ENCODE peak calls at places on chromosome 6, in six cellular contexts. W is neuronal stem cell; G is psoas muscle; S is CD8-positive, alpha-beta memory T cell; K is AG04450; Z is GM23248. A is an unnamed sample.

GRCh38 chr6:94300424-94301144 is 881.2 kb upstream of the EPHA7 start:
- DNase-seq in W (no peak), G (peak; percentile 60), S (no peak), K (no peak), Z (no peak), A (no peak)

GRCh38 chr6:85389180-85389797 is 60.6 kb upstream of the NT5E start:
- DNase-seq in W (no peak), G (no peak), S (no peak), K (no peak), Z (no peak), A (no peak)

GRCh38 chr6:43014434-43014909 is 423 bp downstream of the KLHDC3 start:
- DNase-seq in W (no peak), G (no peak), S (no peak), K (no peak), Z (peak; percentile 81), A (no peak)

GRCh38 chr6:25660512-25660911 is 8.5 kb downstream of the SCGN start:
- DNase-seq in W (no peak), G (no peak), S (no peak), K (no peak), Z (peak; percentile 89), A (no peak)

GRCh38 chr6:130632288-130632687 is 194.9 kb upstream of the SMLR1 start:
- DNase-seq in W (no peak), G (no peak), S (no peak), K (no peak), Z (peak; percentile 26), A (no peak)

GRCh38 chr6:132118144-132118543 is 167.0 kb upstream of the CCN2 start:
- DNase-seq in W (no peak), G (no peak), S (no peak), K (no peak), Z (no peak), A (no peak)

GRCh38 chr6:105428342-105428957 is 25.6 kb upstream of the PREP start:
- DNase-seq in W (no peak), G (no peak), S (no peak), K (peak; percentile 7), Z (peak; percentile 88), A (no peak)

GRCh38 chr6:36443951-36444428 is 1.2 kb downstream of the KCTD20 start:
- DNase-seq in W (no peak), G (no peak), S (peak; percentile 33), K (no peak), Z (peak; percentile 46), A (no peak)

GRCh38 chr6:30447237-30447636 is 42.1 kb upstream of the HLA-E start:
- DNase-seq in W (peak; percentile 29), G (no peak), S (no peak), K (no peak), Z (peak; percentile 57), A (no peak)

GRCh38 chr6:113120214-113120576 is 737.0 kb upstream of the MARCKS start:
- DNase-seq in W (no peak), G (no peak), S (no peak), K (peak; percentile 70), Z (peak; percentile 93), A (no peak)

GRCh38 chr6:45462190-45463134 is 84.7 kb upstream of the SUPT3H start:
- DNase-seq in W (no peak), G (no peak), S (no peak), K (no peak), Z (no peak), A (no peak)

GRCh38 chr6:98579089-98579488 is 255.3 kb upstream of the POU3F2 start:
- DNase-seq in W (no peak), G (no peak), S (no peak), K (no peak), Z (peak; percentile 38), A (no peak)

GRCh38 chr6:130466052-130466743 is 100.4 kb downstream of the TMEM200A start:
- DNase-seq in W (no peak), G (no peak), S (no peak), K (no peak), Z (peak; percentile 74), A (no peak)

GRCh38 chr6:16058188-16058780 is 70.6 kb upstream of the MYLIP start:
- DNase-seq in W (no peak), G (no peak), S (no peak), K (no peak), Z (no peak), A (no peak)

GRCh38 chr6:132259070-132259469 is 142.2 kb downstream of the MOXD1 start:
- DNase-seq in W (no peak), G (no peak), S (no peak), K (no peak), Z (peak; percentile 64), A (no peak)

GRCh38 chr6:167703781-167704180 is 122.9 kb upstream of the AFDN start:
- DNase-seq in W (no peak), G (no peak), S (no peak), K (no peak), Z (no peak), A (no peak)

GRCh38 chr6:129488313-129488712 is 221.7 kb downstream of the ARHGAP18 start:
- DNase-seq in W (no peak), G (no peak), S (no peak), K (no peak), Z (no peak), A (no peak)

GRCh38 chr6:5378331-5378730 is 117.0 kb downstream of the FARS2 start:
- DNase-seq in W (peak; percentile 15), G (no peak), S (no peak), K (no peak), Z (no peak), A (no peak)

GRCh38 chr6:13284646-13285045 is 43.7 kb downstream of the TBC1D7 start:
- DNase-seq in W (no peak), G (no peak), S (no peak), K (no peak), Z (no peak), A (no peak)

GRCh38 chr6:37631295-37631694 is 66.4 kb downstream of the MDGA1 start:
- DNase-seq in W (no peak), G (no peak), S (no peak), K (no peak), Z (no peak), A (no peak)

GRCh38 chr6:166907373-166907841 is 48.9 kb downstream of the RNASET2 start:
- DNase-seq in W (no peak), G (no peak), S (no peak), K (no peak), Z (no peak), A (no peak)

GRCh38 chr6:68876792-68877493 is 241.9 kb downstream of the ADGRB3 start:
- DNase-seq in W (no peak), G (no peak), S (no peak), K (no peak), Z (peak; percentile 43), A (no peak)

GRCh38 chr6:75532521-75532920 is 38.9 kb upstream of the FILIP1 start:
- DNase-seq in W (no peak), G (no peak), S (no peak), K (no peak), Z (peak; percentile 65), A (no peak)

GRCh38 chr6:52553719-52554118 is 23.1 kb downstream of the TRAM2 start:
- DNase-seq in W (no peak), G (no peak), S (no peak), K (no peak), Z (no peak), A (no peak)
- H3K27ac ChIP-seq in W (no peak overlapping the region), G (no peak overlapping the region), S (no peak overlapping the region), K (peak overlapping the region; percentile 25), Z (peak overlapping the region; percentile 74), A (no peak overlapping the region)

DNA sequence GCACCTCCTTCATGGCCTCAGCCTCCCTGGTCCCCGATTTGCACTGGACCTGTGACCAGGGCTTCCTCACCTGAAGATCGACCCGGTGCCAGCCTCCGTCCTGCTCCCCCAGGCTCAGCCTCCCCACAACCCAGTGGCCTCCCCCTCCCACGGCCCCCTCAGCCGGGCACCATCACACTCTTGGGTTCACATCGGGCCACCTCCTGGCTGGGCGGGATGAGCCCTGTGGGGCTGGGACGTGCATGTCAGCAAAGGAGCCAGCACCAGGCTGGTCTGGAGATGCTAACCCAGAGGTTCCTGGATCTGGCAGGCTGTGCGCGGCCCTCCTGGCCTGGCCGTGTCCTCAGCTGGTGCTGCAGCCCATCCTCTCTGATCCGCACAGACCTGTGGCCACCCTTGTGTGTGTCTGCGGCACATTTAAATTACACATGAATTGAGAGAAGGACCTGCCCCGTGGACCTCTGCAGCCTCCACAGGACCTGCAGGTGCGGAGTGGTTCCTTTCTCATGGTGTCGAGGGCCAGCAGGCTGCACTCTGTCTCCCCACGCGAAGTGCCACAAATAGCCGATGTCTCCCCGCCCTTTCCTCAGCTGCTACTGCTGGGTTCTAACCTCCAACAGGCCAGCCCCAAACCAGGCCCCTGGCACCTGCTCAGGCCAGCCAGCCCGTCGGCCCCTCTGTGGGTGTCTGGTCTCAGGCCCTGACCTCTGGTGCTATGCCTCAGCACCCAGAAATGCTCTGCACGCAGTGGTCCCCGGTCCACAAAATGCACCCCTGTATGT is 237.5 kb downstream of the ERMARD start:
- DNase-seq in W (no peak), G (no peak), S (no peak), K (no peak), Z (no peak), A (peak; percentile 17)
- H3K27ac ChIP-seq in W (no peak overlapping the region), G (no peak overlapping the region), S (no peak overlapping the region), K (no peak overlapping the region), Z (no peak overlapping the region), A (no peak overlapping the region)

GRCh38 chr6:151999194-151999593 is 191.7 kb downstream of the ESR1 start:
- DNase-seq in W (no peak), G (no peak), S (no peak), K (no peak), Z (peak; percentile 21), A (no peak)

GRCh38 chr6:151998784-151999183 is 191.3 kb downstream of the ESR1 start:
- DNase-seq in W (no peak), G (no peak), S (no peak), K (no peak), Z (peak; percentile 11), A (no peak)

GRCh38 chr6:152002306-152002705 is 194.8 kb downstream of the ESR1 start:
- DNase-seq in W (no peak), G (no peak), S (no peak), K (no peak), Z (no peak), A (no peak)

GRCh38 chr6:152004036-152004566 is 196.6 kb downstream of the ESR1 start:
- DNase-seq in W (no peak), G (no peak), S (no peak), K (no peak), Z (peak; percentile 22), A (no peak)

DNA sequence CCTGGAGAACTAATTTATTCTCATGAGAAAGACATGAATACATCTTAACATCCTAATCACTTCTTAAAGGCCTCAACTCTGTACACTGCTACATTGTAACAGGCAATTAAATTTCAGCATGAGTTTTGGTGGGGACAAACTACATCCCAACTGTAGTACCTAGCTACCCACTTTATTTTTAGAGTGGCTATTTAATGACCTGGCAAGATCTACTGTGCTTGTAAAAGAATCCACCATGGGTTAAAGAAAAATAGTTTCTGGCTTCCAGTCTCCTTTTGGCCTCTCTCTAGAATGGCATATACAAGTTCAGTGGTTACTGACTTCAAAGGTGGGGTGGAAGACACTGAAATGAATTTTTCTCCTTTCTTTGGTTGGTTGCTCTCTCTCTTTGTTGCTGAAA is 193.9 kb downstream of the ESR1 start:
- DNase-seq in W (no peak), G (no peak), S (no peak), K (no peak), Z (no peak), A (no peak)
- H3K27ac ChIP-seq in W (no peak overlapping the region), G (peak overlapping the region; percentile 34), S (no peak overlapping the region), K (no peak overlapping the region), Z (no peak overlapping the region), A (no peak overlapping the region)

DNA sequence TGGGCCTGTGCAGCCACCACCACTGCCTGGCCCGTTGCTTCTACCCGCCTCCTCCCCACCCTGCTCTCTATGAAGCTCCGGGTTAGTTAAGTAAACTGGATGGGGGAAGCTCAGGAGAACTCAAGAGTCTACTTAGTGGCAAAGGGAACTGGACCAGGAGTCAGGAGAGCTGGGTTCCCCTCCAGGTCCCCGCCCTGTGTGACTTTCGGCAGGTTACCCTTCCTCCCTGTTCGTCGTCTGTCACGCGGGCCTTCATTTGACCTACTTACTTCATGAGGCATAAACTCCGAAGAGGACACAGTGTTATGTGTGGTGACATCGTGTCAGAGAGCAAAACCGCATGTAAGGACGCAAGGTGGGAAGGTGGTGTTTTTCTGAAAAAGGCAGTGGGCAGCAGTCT is 75.3 kb downstream of the TCP11 start:
- DNase-seq in W (no peak), G (peak; percentile 27), S (no peak), K (no peak), Z (no peak), A (no peak)
- H3K27ac ChIP-seq in W (no peak overlapping the region), G (no peak overlapping the region), S (no peak overlapping the region), K (no peak overlapping the region), Z (no peak overlapping the region), A (no peak overlapping the region)

A was measured in right lobe of liver.